ENCODE peak calls at places on chromosomes 5 and 9, in nine cellular contexts. X is heart left ventricle, G is H9, V is heart right ventricle, T is stomach, F is GM06990, L is fibroblast of lung, D is esophagus muscularis mucosa, Z is upper lobe of right lung. A is an unnamed sample.

GRCh38 chr9:6843742-6844141 is 86.0 kb downstream of the KDM4C start:
- DNase-seq in X (no peak), G (no peak), V (no peak), T (no peak), F (no peak), L (no peak), D (no peak), Z (no peak), A (no peak)

GRCh38 chr5:180333661-180334060 is 19.5 kb downstream of the GFPT2 start:
- DNase-seq in X (no peak), G (no peak), V (no peak), T (no peak), F (no peak), L (peak; percentile 88), D (no peak), Z (no peak), A (no peak)

GRCh38 chr5:14801792-14802191 is 69.8 kb downstream of the ANKH start:
- DNase-seq in X (no peak), G (no peak), V (no peak), T (no peak), F (no peak), L (no peak), D (no peak), Z (no peak), A (no peak)

GRCh38 chr9:125558453-125559084 is 148.4 kb downstream of the MAPKAP1 start:
- DNase-seq in X (peak; percentile 59), G (peak; percentile 63), V (peak; percentile 70), T (peak; percentile 67), F (peak; percentile 42), L (peak; percentile 69), D (no peak), Z (no peak), A (peak; percentile 25)

GRCh38 chr5:2913306-2913705 is 161.8 kb upstream of the IRX2 start:
- DNase-seq in X (no peak), G (peak; percentile 10), V (no peak), T (no peak), F (no peak), L (no peak), D (peak; percentile 45), Z (no peak), A (no peak)

GRCh38 chr5:78989080-78989479 is 4.0 kb upstream of the ARSB start:
- DNase-seq in X (no peak), G (no peak), V (no peak), T (no peak), F (no peak), L (no peak), D (no peak), Z (no peak), A (no peak)

GRCh38 chr5:75951716-75952115 is 131.5 kb upstream of the SV2C start:
- DNase-seq in X (no peak), G (no peak), V (no peak), T (no peak), F (no peak), L (no peak), D (no peak), Z (no peak), A (no peak)

GRCh38 chr5:128826290-128826689 is 139.0 kb upstream of the SLC27A6 start:
- DNase-seq in X (no peak), G (no peak), V (no peak), T (no peak), F (no peak), L (no peak), D (no peak), Z (no peak), A (no peak)

GRCh38 chr9:19049872-19050636 is 827 bp downstream of the RRAGA start:
- DNase-seq in X (peak; percentile 12), G (no peak), V (no peak), T (no peak), F (no peak), L (peak; percentile 63), D (no peak), Z (no peak), A (no peak)

GRCh38 chr5:62342476-62342837 is 36.5 kb downstream of the KIF2A start:
- DNase-seq in X (no peak), G (no peak), V (no peak), T (no peak), F (no peak), L (no peak), D (no peak), Z (no peak), A (no peak)

GRCh38 chr5:127830829-127831598 is 127.8 kb downstream of the CCDC192 start:
- DNase-seq in X (no peak), G (no peak), V (no peak), T (no peak), F (no peak), L (no peak), D (no peak), Z (no peak), A (no peak)

GRCh38 chr9:114163517-114163924 is 8.2 kb downstream of the COL27A1 start:
- DNase-seq in X (peak; percentile 42), G (peak; percentile 60), V (peak; percentile 57), T (peak; percentile 46), F (no peak), L (peak; percentile 78), D (no peak), Z (peak; percentile 75), A (no peak)

GRCh38 chr5:68247627-68248026 is 32.1 kb downstream of the PIK3R1 start:
- DNase-seq in X (no peak), G (no peak), V (no peak), T (no peak), F (no peak), L (no peak), D (no peak), Z (no peak), A (no peak)

GRCh38 chr5:68248896-68249295 is 33.3 kb downstream of the PIK3R1 start:
- DNase-seq in X (no peak), G (no peak), V (no peak), T (no peak), F (no peak), L (no peak), D (no peak), Z (no peak), A (no peak)

GRCh38 chr5:68245325-68245724 is 29.8 kb downstream of the PIK3R1 start:
- DNase-seq in X (no peak), G (no peak), V (no peak), T (no peak), F (no peak), L (peak; percentile 78), D (no peak), Z (no peak), A (no peak)

GRCh38 chr5:68249520-68249919 is 34.0 kb downstream of the PIK3R1 start:
- DNase-seq in X (no peak), G (no peak), V (no peak), T (no peak), F (no peak), L (no peak), D (no peak), Z (no peak), A (no peak)

GRCh38 chr5:68246802-68247201 is 31.2 kb downstream of the PIK3R1 start:
- DNase-seq in X (no peak), G (no peak), V (no peak), T (no peak), F (no peak), L (no peak), D (no peak), Z (no peak), A (no peak)
- TF ChIP-seq CTCF in X (no peak), G (peak; percentile 64), V (peak; percentile 35), T (no peak), F (peak; percentile 18), L (no peak), D (peak; percentile 7), Z (peak; percentile 27), A (no peak)

GRCh38 chr5:123099514-123100151 is 10.6 kb downstream of the PRDM6 start:
- DNase-seq in X (no peak), G (peak; percentile 78), V (no peak), T (no peak), F (no peak), L (peak; percentile 20), D (no peak), Z (peak; percentile 70), A (no peak)
- TF ChIP-seq CTCF in X (no peak), G (peak; percentile 38), V (peak; percentile 31), T (no peak), F (no peak), L (no peak), D (peak; percentile 8), Z (no peak), A (no peak)

GRCh38 chr5:43604699-43605098 is 1.7 kb downstream of the NNT start:
- DNase-seq in X (no peak), G (no peak), V (no peak), T (no peak), F (no peak), L (no peak), D (no peak), Z (no peak), A (no peak)

GRCh38 chr5:43613370-43613769 is 10.4 kb downstream of the NNT start:
- DNase-seq in X (no peak), G (no peak), V (no peak), T (no peak), F (no peak), L (no peak), D (no peak), Z (no peak), A (no peak)

GRCh38 chr5:43606351-43606750 is 3.4 kb downstream of the NNT start:
- DNase-seq in X (no peak), G (no peak), V (no peak), T (no peak), F (no peak), L (no peak), D (no peak), Z (no peak), A (no peak)

GRCh38 chr5:43608406-43608805 is 5.4 kb downstream of the NNT start:
- DNase-seq in X (no peak), G (no peak), V (no peak), T (no peak), F (no peak), L (peak; percentile 5), D (no peak), Z (no peak), A (no peak)

DNA sequence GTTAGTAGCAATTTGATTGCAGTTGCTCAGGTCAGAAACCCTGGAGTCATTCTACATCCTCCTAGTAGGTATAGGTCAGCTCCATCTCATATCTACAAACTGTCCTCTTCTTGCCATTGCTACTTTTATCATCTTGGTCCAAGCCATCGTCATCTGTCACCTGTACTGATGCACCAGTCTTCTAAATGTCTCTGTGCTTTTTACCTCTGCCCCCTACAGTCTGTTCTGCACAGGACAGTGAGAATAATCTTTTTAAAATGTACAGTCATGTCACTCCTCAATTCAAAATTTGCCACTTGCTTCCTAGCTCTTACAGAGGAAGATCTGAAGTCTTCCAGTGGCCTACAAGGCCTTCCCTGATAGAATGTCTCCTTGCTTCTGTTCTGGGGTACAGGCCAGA is 6.8 kb downstream of the NNT start:
- DNase-seq in X (no peak), G (no peak), V (no peak), T (no peak), F (no peak), L (no peak), D (no peak), Z (no peak), A (no peak)
- TF ChIP-seq CTCF in X (no peak), G (peak; percentile 32), V (peak; percentile 16), T (no peak), F (peak; percentile 47), L (peak; percentile 36), D (peak; percentile 19), Z (no peak), A (peak; percentile 21)

DNA sequence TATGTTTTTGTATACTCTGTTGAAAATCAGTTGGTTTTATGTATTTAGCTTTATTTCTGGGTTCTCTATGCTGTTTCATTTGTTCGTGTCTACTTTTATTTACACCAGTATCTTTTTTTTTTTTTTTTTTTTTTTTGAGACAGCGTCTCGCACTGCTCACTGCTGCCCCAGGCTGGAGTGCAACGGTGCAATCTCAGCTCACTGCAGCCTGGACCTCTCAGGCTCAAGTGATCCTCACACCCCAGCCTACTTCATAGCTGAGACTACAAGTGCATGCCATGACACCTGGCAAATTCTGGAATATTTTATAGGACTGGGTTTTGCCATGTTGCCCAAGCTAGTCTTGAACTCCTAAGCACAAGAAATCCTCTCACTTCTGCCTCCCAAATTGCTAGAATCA is 869.4 kb upstream of the CDH6 start:
- DNase-seq in X (no peak), G (peak; percentile 41), V (no peak), T (no peak), F (no peak), L (no peak), D (no peak), Z (no peak), A (no peak)
- TF ChIP-seq CTCF in X (no peak), G (peak; percentile 46), V (no peak), T (no peak), F (no peak), L (no peak), D (no peak), Z (no peak), A (no peak)

A was measured in natural killer cell.